ENCODE peak calls at places on chromosomes 4 and X, in eight cellular contexts. V, D, H, R, S, Y, G and M are unnamed samples.

GRCh38 chr4:38313999-38314561 is 349.9 kb upstream of the KLF3 start:
- DNase-seq in V (no peak), D (no peak), H (no peak), R (no peak), S (no peak), Y (peak; percentile 58), G (no peak), M (peak; percentile 83)

GRCh38 chrX:75746891-75747639 is 38.0 kb downstream of the MAGEE2 start:
- DNase-seq in V (peak; percentile 24), D (peak; percentile 62), H (peak; percentile 32), R (peak; percentile 8), S (peak; percentile 42), Y (no peak), G (peak; percentile 64), M (no peak)

GRCh38 chr4:75513529-75514130 is 573 bp downstream of the RCHY1 start:
- DNase-seq in V (no peak), D (no peak), H (no peak), R (peak; percentile 4), S (no peak), Y (no peak), G (no peak), M (no peak)

GRCh38 chr4:143587703-143588102 is 74.2 kb downstream of the SMARCA5 start:
- DNase-seq in V (no peak), D (no peak), H (no peak), R (no peak), S (no peak), Y (peak; percentile 1), G (no peak), M (peak; percentile 12)

GRCh38 chr4:142913461-142914030 is 67.4 kb upstream of the INPP4B start:
- DNase-seq in V (no peak), D (no peak), H (no peak), R (no peak), S (no peak), Y (peak; percentile 5), G (no peak), M (no peak)

GRCh38 chr4:152640058-152640921 is 39.5 kb downstream of the TMEM154 start:
- DNase-seq in V (peak; percentile 11), D (peak; percentile 38), H (no peak), R (no peak), S (no peak), Y (no peak), G (peak; percentile 42), M (peak; percentile 17)

GRCh38 chrX:18755651-18756050 is 48.2 kb downstream of the PPEF1 start:
- DNase-seq in V (no peak), D (no peak), H (no peak), R (no peak), S (no peak), Y (no peak), G (no peak), M (no peak)

GRCh38 chr4:150310159-150310895 is 232.1 kb downstream of the DCLK2 start:
- DNase-seq in V (no peak), D (peak; percentile 51), H (no peak), R (no peak), S (no peak), Y (peak; percentile 87), G (no peak), M (no peak)

GRCh38 chrX:23644744-23645143 is 22.5 kb upstream of the PRDX4 start:
- DNase-seq in V (peak; percentile 42), D (no peak), H (no peak), R (no peak), S (no peak), Y (no peak), G (no peak), M (no peak)

GRCh38 chr4:147707892-147708672 is 23.8 kb upstream of the ARHGAP10 start:
- DNase-seq in V (peak; percentile 45), D (peak; percentile 58), H (peak; percentile 43), R (peak; percentile 54), S (no peak), Y (no peak), G (peak; percentile 57), M (peak; percentile 56)

GRCh38 chr4:40241936-40242590 is 45.2 kb downstream of the RHOH start:
- DNase-seq in V (no peak), D (no peak), H (no peak), R (no peak), S (no peak), Y (peak; percentile 14), G (no peak), M (no peak)

GRCh38 chr4:173736840-173737239 is 206.8 kb upstream of the HAND2 start:
- DNase-seq in V (no peak), D (peak; percentile 16), H (no peak), R (no peak), S (no peak), Y (no peak), G (no peak), M (no peak)

GRCh38 chr4:101667348-101667747 is 123.2 kb upstream of the BANK1 start:
- DNase-seq in V (no peak), D (no peak), H (no peak), R (no peak), S (no peak), Y (peak; percentile 63), G (no peak), M (no peak)

GRCh38 chr4:101349346-101350064 is 2.2 kb upstream of the PPP3CA start:
- DNase-seq in V (peak; percentile 14), D (no peak), H (peak; percentile 73), R (peak; percentile 48), S (peak; percentile 48), Y (peak; percentile 44), G (peak; percentile 36), M (peak; percentile 96)

GRCh38 chr4:41092128-41092527 is 122.2 kb downstream of the APBB2 start:
- DNase-seq in V (no peak), D (no peak), H (no peak), R (no peak), S (no peak), Y (no peak), G (no peak), M (no peak)

GRCh38 chrX:151176351-151176750 is at the start of gene GPR50:
- DNase-seq in V (no peak), D (peak; percentile 21), H (no peak), R (no peak), S (no peak), Y (no peak), G (no peak), M (no peak)

GRCh38 chr4:20356565-20356964 is 104.9 kb downstream of the SLIT2 start:
- DNase-seq in V (no peak), D (peak; percentile 45), H (no peak), R (no peak), S (no peak), Y (peak; percentile 36), G (peak; percentile 23), M (no peak)

GRCh38 chrX:19194285-19195242 is 72.3 kb upstream of the ADGRG2 start:
- DNase-seq in V (no peak), D (no peak), H (no peak), R (no peak), S (no peak), Y (no peak), G (no peak), M (no peak)

GRCh38 chrX:72306851-72307645 is 1.3 kb upstream of the CITED1 start:
- DNase-seq in V (no peak), D (peak; percentile 73), H (peak; percentile 48), R (peak; percentile 35), S (peak; percentile 46), Y (peak; percentile 62), G (peak; percentile 87), M (peak; percentile 32)

GRCh38 chrX:123155327-123155726 is 28.8 kb upstream of the GRIA3 start:
- DNase-seq in V (no peak), D (no peak), H (no peak), R (no peak), S (no peak), Y (peak; percentile 16), G (no peak), M (peak; percentile 49)

GRCh38 chr4:182454440-182455013 is 211.3 kb downstream of the TENM3 start:
- DNase-seq in V (no peak), D (no peak), H (no peak), R (no peak), S (no peak), Y (no peak), G (no peak), M (no peak)

DNA sequence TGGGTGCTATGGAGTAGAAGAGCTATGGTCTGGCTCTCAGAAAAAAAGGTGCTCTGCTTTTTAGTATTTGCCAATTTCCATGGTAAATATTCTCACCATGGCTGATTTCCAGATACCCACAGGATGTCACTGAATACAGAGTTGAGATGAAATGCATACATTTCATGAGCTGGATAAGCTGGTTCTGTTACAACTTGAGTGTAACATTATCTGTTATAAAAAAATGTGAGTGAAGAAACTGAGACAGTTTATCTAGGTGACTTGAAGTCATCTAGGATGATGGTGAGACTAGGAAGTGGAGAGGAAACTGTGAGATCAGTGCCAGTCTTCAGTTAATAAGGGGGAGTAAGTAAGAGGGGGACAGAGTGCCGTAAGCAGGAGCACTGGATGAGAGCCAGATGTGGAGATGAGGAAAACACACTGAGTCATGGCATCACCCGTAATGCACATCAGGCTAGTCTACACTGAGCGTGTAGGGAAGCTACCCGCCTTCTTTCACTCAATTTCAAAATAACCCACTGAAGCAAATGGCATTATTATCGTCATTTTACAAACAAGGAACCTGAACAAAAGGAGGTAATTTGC is 5.0 kb downstream of the HPSE start:
- DNase-seq in V (no peak), D (no peak), H (no peak), R (no peak), S (no peak), Y (no peak), G (no peak), M (peak; percentile 82)
- H3K4me3 ChIP-seq in V (no peak overlapping the region), D (no peak overlapping the region), H (no peak overlapping the region), R (no peak overlapping the region), S (no peak overlapping the region), Y (no peak overlapping the region), G (no peak overlapping the region), M (no peak overlapping the region)

GRCh38 chr4:157035471-157035870 is 40.5 kb upstream of the GLRB start:
- DNase-seq in V (no peak), D (no peak), H (no peak), R (no peak), S (no peak), Y (no peak), G (no peak), M (no peak)
- H3K4me3 ChIP-seq in V (no peak overlapping the region), D (no peak overlapping the region), H (no peak overlapping the region), R (no peak overlapping the region), S (no peak overlapping the region), Y (no peak overlapping the region), G (no peak overlapping the region), M (no peak overlapping the region)

GRCh38 chrX:112798736-112799135 is 41.9 kb downstream of the AMOT start:
- DNase-seq in V (no peak), D (no peak), H (no peak), R (no peak), S (no peak), Y (no peak), G (no peak), M (no peak)

GRCh38 chrX:112799425-112799824 is 41.2 kb downstream of the AMOT start:
- DNase-seq in V (no peak), D (no peak), H (no peak), R (no peak), S (no peak), Y (no peak), G (no peak), M (no peak)

GRCh38 chrX:112803060-112803459 is 37.6 kb downstream of the AMOT start:
- DNase-seq in V (no peak), D (no peak), H (no peak), R (no peak), S (no peak), Y (no peak), G (no peak), M (no peak)

GRCh38 chrX:112800901-112801775 is 39.5 kb downstream of the AMOT start:
- DNase-seq in V (no peak), D (no peak), H (no peak), R (no peak), S (no peak), Y (no peak), G (no peak), M (no peak)
- H3K4me3 ChIP-seq in V (no peak overlapping the region), D (no peak overlapping the region), H (no peak overlapping the region), R (no peak overlapping the region), S (no peak overlapping the region), Y (no peak overlapping the region), G (no peak overlapping the region), M (no peak overlapping the region)

GRCh38 chr4:67762091-67762490 is 7.9 kb upstream of the GNRHR start:
- DNase-seq in V (no peak), D (no peak), H (no peak), R (no peak), S (no peak), Y (peak; percentile 56), G (no peak), M (no peak)
- H3K4me3 ChIP-seq in V (no peak overlapping the region), D (no peak overlapping the region), H (no peak overlapping the region), R (no peak overlapping the region), S (no peak overlapping the region), Y (peak overlapping the region; percentile 11), G (peak overlapping the region; percentile 40), M (no peak overlapping the region)